ENCODE peak calls at places on chromosomes 7 and 10, in five cellular contexts. B is ovary, I is IMR-90, Q is thoracic aorta, T is A549. W is an unnamed sample.

GRCh38 chr7:95886501-95887090 is 114.2 kb downstream of the DYNC1I1 start:
- DNase-seq in B (no peak), I (peak; percentile 19), Q (no peak), T (peak; percentile 58), W (no peak)

GRCh38 chr10:50567384-50567783 is 56.4 kb downstream of the SGMS1 start:
- DNase-seq in B (no peak), I (no peak), Q (no peak), T (no peak), W (no peak)

GRCh38 chr7:121169469-121169868 is 159.3 kb upstream of the WNT16 start:
- DNase-seq in B (no peak), I (no peak), Q (no peak), T (no peak), W (no peak)

GRCh38 chr10:71382757-71383156 is 14.0 kb upstream of the CDH23 start:
- DNase-seq in B (no peak), I (peak; percentile 11), Q (no peak), T (no peak), W (no peak)

GRCh38 chr10:30231071-30231652 is 117.9 kb downstream of the MTPAP start:
- DNase-seq in B (no peak), I (no peak), Q (no peak), T (no peak), W (no peak)

GRCh38 chr7:43666938-43667337 is 62.4 kb downstream of the COA1 start:
- DNase-seq in B (no peak), I (peak; percentile 61), Q (no peak), T (no peak), W (no peak)

GRCh38 chr7:116150588-116150987 is 59.8 kb upstream of the TES start:
- DNase-seq in B (no peak), I (peak; percentile 56), Q (no peak), T (no peak), W (no peak)

GRCh38 chr7:22234247-22234646 is 122.7 kb downstream of the RAPGEF5 start:
- DNase-seq in B (no peak), I (no peak), Q (no peak), T (no peak), W (no peak)

GRCh38 chr7:17944720-17945119 is 4.4 kb upstream of the SNX13 start:
- DNase-seq in B (no peak), I (no peak), Q (no peak), T (no peak), W (no peak)

GRCh38 chr10:122646511-122647382 is 52.9 kb downstream of the C10orf120 start:
- DNase-seq in B (no peak), I (no peak), Q (no peak), T (no peak), W (no peak)

GRCh38 chr10:104253106-104253505 is 1.6 kb upstream of the GSTO1 start:
- DNase-seq in B (no peak), I (no peak), Q (no peak), T (no peak), W (no peak)

GRCh38 chr7:21914671-21915070 is 31.0 kb downstream of the CDCA7L start:
- DNase-seq in B (no peak), I (no peak), Q (no peak), T (no peak), W (no peak)

DNA sequence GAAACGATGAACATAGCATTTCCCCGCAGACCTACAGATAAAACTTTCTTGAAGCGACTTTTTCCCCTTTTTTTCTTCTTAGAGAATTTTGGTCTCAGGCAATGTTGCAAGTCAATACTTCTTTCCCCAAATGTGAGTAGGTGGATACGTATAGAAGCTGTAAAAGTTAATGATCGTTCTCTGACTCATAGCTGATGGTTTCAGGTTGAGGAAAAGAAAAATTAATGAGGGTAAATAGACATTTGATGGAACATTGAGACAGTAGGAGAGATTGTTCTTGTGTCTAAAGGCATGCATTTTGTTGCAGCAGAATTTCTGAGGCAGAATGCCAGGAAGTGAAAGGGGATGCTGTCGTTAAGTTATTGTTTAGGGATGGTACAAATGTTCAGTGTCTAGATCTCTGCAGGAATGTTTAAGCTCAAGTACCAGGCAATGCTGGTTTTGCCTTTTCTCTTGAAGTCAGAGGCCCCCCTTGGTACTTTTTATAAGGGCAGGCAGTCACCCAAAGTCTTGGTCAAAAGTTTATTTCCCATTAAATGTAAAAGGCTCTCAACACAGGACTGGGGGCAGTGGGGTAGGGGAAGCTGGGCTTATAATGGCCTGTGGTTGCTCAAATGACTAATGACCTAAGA is 9.3 kb downstream of the TCF7L2 start:
- DNase-seq in B (no peak), I (peak; percentile 39), Q (no peak), T (peak; percentile 49), W (no peak)
- H3K4me1 ChIP-seq in B (peaks cover 35% of the 10 kb centered on the region), I (peaks cover 29% of the 10 kb centered on the region), Q (peaks cover 88% of the 10 kb centered on the region), T (peaks cover 92% of the 10 kb centered on the region), W (peaks cover 79% of the 10 kb centered on the region)

GRCh38 chr7:96998333-96998732 is 7.0 kb upstream of the DLX6 start:
- DNase-seq in B (no peak), I (no peak), Q (no peak), T (no peak), W (no peak)
- H3K27ac ChIP-seq in B (no peak overlapping the region), I (no peak overlapping the region), Q (no peak overlapping the region), T (no peak overlapping the region), W (no peak overlapping the region)

GRCh38 chr7:35720032-35720431 is 25.1 kb upstream of the HERPUD2 start:
- DNase-seq in B (no peak), I (no peak), Q (no peak), T (no peak), W (no peak)
- TF ChIP-seq CTCF in B (no peak), I (no peak), Q (no peak), T (no peak), W (no peak)

GRCh38 chr7:104981671-104982036 is 32.4 kb upstream of the KMT2E start:
- DNase-seq in B (no peak), I (no peak), Q (no peak), T (no peak), W (no peak)

GRCh38 chr7:104980969-104981670 is 32.9 kb upstream of the KMT2E start:
- DNase-seq in B (no peak), I (peak; percentile 71), Q (no peak), T (peak; percentile 58), W (no peak)

GRCh38 chr7:104982308-104982755 is 31.7 kb upstream of the KMT2E start:
- DNase-seq in B (no peak), I (no peak), Q (no peak), T (no peak), W (no peak)

GRCh38 chr7:104979167-104979841 is 34.7 kb upstream of the KMT2E start:
- DNase-seq in B (no peak), I (peak; percentile 62), Q (no peak), T (no peak), W (no peak)

DNA sequence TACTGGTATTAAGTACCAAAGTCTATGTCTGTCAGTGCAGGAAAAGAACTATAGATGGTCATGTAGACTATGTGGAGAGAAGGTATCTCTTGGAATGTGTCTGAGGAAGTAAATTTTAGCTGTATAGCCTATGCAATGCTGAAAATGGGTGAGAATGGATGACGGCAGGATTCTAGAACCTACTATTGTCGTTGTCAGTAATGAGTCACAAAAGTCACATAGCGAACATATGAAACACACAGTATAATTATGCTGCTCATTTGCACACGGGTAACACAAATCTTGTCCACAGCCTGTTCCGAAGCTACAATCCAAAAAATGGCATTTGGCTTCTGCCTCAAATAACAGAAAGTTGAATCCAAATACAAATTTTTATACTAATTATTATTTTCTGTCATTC is 33.6 kb upstream of the KMT2E start:
- DNase-seq in B (no peak), I (no peak), Q (no peak), T (no peak), W (no peak)
- H3K4me1 ChIP-seq in B (peaks cover 15% of the 10 kb centered on the region), I (peaks cover 20% of the 10 kb centered on the region), Q (peaks cover 71% of the 10 kb centered on the region), T (peaks cover 32% of the 10 kb centered on the region), W (peaks cover 81% of the 10 kb centered on the region)

GRCh38 chr10:62001898-62002297 is 100.4 kb downstream of the ARID5B start:
- DNase-seq in B (no peak), I (no peak), Q (no peak), T (no peak), W (no peak)

GRCh38 chr10:62000037-62000603 is 98.6 kb downstream of the ARID5B start:
- DNase-seq in B (no peak), I (no peak), Q (no peak), T (no peak), W (no peak)

GRCh38 chr10:61995093-61995492 is 93.6 kb downstream of the ARID5B start:
- DNase-seq in B (no peak), I (no peak), Q (no peak), T (no peak), W (no peak)

GRCh38 chr10:62002753-62003152 is 101.3 kb downstream of the ARID5B start:
- DNase-seq in B (no peak), I (no peak), Q (no peak), T (no peak), W (no peak)

GRCh38 chr10:61998937-61999336 is 97.4 kb downstream of the ARID5B start:
- DNase-seq in B (no peak), I (no peak), Q (no peak), T (no peak), W (no peak)
- H3K27ac ChIP-seq in B (no peak overlapping the region), I (no peak overlapping the region), Q (no peak overlapping the region), T (no peak overlapping the region), W (no peak overlapping the region)

GRCh38 chr7:112749775-112750174 is 40.4 kb downstream of the TMEM168 start:
- DNase-seq in B (no peak), I (no peak), Q (no peak), T (no peak), W (no peak)
- TF ChIP-seq CTCF in B (no peak), I (no peak), Q (no peak), T (no peak), W (no peak)

DNA sequence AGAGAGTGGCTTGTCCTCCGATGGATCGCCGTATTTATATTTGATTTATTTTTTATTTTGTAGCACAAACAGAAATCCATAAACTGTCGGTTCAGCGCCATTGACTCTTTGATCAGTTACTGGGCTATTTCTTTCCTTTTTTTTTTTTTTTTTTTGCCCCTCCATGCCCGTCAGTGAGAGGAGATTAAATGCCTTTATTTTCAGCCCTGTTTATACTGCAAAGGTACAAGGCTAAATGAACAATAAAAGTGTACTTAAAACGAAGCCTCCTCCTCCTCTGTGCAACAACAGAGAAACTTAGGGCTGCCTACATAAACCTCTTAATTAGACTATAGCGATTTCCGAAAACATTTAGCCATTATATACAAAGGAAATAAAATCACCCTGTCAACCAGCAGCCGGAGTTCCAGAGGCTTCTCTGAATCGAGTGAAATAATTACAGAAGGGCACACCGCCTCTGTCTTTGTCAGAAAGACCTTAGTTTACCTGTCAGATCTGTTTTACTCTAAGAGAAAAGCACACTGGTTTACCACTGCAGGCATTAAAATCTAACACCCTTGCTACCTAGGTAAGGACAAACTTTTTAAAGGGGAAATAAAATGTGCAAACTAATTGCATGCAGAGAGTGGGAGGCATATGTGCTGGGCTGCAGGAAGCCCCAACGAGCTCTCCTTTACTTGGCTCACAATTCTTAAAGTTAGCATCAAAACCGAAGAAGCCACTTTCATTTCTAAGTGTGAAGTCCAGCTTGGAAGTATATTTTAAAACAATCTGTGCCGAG is 3.4 kb downstream of the EBF3 start:
- DNase-seq in B (no peak), I (no peak), Q (no peak), T (no peak), W (no peak)
- H3K4me1 ChIP-seq in B (peaks cover 8% of the 10 kb centered on the region), I (no peaks in the 10 kb centered on the region), Q (peaks cover 35% of the 10 kb centered on the region), T (peaks cover 19% of the 10 kb centered on the region), W (peaks cover 36% of the 10 kb centered on the region)

GRCh38 chr7:132993377-132994013 is 88.4 kb downstream of the CHCHD3 start:
- DNase-seq in B (no peak), I (no peak), Q (no peak), T (no peak), W (no peak)

GRCh38 chr7:132999845-133000244 is 82.0 kb downstream of the CHCHD3 start:
- DNase-seq in B (no peak), I (no peak), Q (no peak), T (no peak), W (no peak)

GRCh38 chr7:132997505-132997904 is 84.4 kb downstream of the CHCHD3 start:
- DNase-seq in B (no peak), I (no peak), Q (no peak), T (no peak), W (no peak)

GRCh38 chr7:132998763-132999162 is 83.1 kb downstream of the CHCHD3 start:
- DNase-seq in B (no peak), I (no peak), Q (no peak), T (no peak), W (no peak)

GRCh38 chr7:132996581-132997242 is 85.2 kb downstream of the CHCHD3 start:
- DNase-seq in B (no peak), I (peak; percentile 2), Q (no peak), T (no peak), W (no peak)
- H3K27ac ChIP-seq in B (no peak overlapping the region), I (no peak overlapping the region), Q (no peak overlapping the region), T (no peak overlapping the region), W (no peak overlapping the region)